ENCODE peak calls at places on chromosome 9, in nine cellular contexts. H, M, O, Q, R, B, C, F and K are unnamed samples.

GRCh38 chr9:97983524-97984187 is 515 bp downstream of the ANP32B start:
- DNase-seq in H (peak; percentile 61), M (peak; percentile 36), O (peak; percentile 59), Q (peak; percentile 69), R (peak; percentile 41), B (peak; percentile 59), C (peak; percentile 12), F (peak; percentile 56), K (peak; percentile 60)

GRCh38 chr9:130010151-130010988 is 32.6 kb downstream of the FNBP1 start:
- DNase-seq in H (peak; percentile 64), M (peak; percentile 69), O (no peak), Q (no peak), R (no peak), B (peak; percentile 42), C (no peak), F (no peak), K (no peak)

GRCh38 chr9:107177857-107178256 is 105.2 kb upstream of the RAD23B start:
- DNase-seq in H (no peak), M (no peak), O (no peak), Q (no peak), R (peak; percentile 45), B (no peak), C (no peak), F (no peak), K (no peak)

GRCh38 chr9:97990259-97990658 is 7.1 kb downstream of the ANP32B start:
- DNase-seq in H (no peak), M (no peak), O (peak; percentile 31), Q (no peak), R (no peak), B (no peak), C (peak; percentile 66), F (peak; percentile 61), K (no peak)

GRCh38 chr9:94703488-94704140 is 22.9 kb upstream of the AOPEP start:
- DNase-seq in H (no peak), M (no peak), O (no peak), Q (no peak), R (no peak), B (no peak), C (no peak), F (no peak), K (no peak)

GRCh38 chr9:112582863-112583262 is 96.2 kb downstream of the KIAA1958 start:
- DNase-seq in H (no peak), M (no peak), O (no peak), Q (no peak), R (no peak), B (no peak), C (no peak), F (no peak), K (no peak)

GRCh38 chr9:92501671-92502393 is 19.5 kb upstream of the ASPN start:
- DNase-seq in H (no peak), M (no peak), O (peak; percentile 65), Q (no peak), R (no peak), B (no peak), C (peak; percentile 44), F (peak; percentile 47), K (peak; percentile 22)

GRCh38 chr9:116391306-116391900 is 237.8 kb downstream of the PAPPA start:
- DNase-seq in H (no peak), M (no peak), O (no peak), Q (no peak), R (no peak), B (no peak), C (peak; percentile 57), F (peak; percentile 80), K (no peak)

GRCh38 chr9:119368681-119369581 is at the start of gene BRINP1:
- DNase-seq in H (no peak), M (no peak), O (peak; percentile 19), Q (peak; percentile 74), R (peak; percentile 82), B (no peak), C (no peak), F (no peak), K (peak; percentile 92)

GRCh38 chr9:84419203-84419602 is 78.6 kb upstream of the SLC28A3 start:
- DNase-seq in H (no peak), M (no peak), O (no peak), Q (no peak), R (no peak), B (no peak), C (no peak), F (no peak), K (no peak)

GRCh38 chr9:3884736-3885135 is 358.9 kb upstream of the RFX3 start:
- DNase-seq in H (no peak), M (no peak), O (no peak), Q (no peak), R (peak; percentile 21), B (no peak), C (no peak), F (no peak), K (peak; percentile 9)

GRCh38 chr9:136283291-136284235 is 20.3 kb downstream of the CCDC187 start:
- DNase-seq in H (peak; percentile 44), M (peak; percentile 44), O (peak; percentile 78), Q (peak; percentile 84), R (peak; percentile 44), B (peak; percentile 72), C (peak; percentile 42), F (peak; percentile 89), K (peak; percentile 90)

GRCh38 chr9:136394312-136395305 is 5.4 kb downstream of the SNAPC4 start:
- DNase-seq in H (no peak), M (no peak), O (no peak), Q (no peak), R (no peak), B (no peak), C (no peak), F (no peak), K (no peak)

GRCh38 chr9:90142580-90142979 is 500.0 kb downstream of the DIRAS2 start:
- DNase-seq in H (peak; percentile 29), M (peak; percentile 6), O (peak; percentile 48), Q (peak; percentile 54), R (peak; percentile 80), B (peak; percentile 58), C (peak; percentile 2), F (peak; percentile 47), K (peak; percentile 87)